ENCODE peak calls at places on chromosomes 12 and 14, in four cellular contexts. B, I, T and V are unnamed samples.

GRCh38 chr12:111789779-111790178 is 23.0 kb downstream of the ALDH2 start:
- DNase-seq in B (no peak), T (no peak), I (no peak), V (no peak)

GRCh38 chr14:101972126-101972785 is 7.9 kb downstream of the DYNC1H1 start:
- DNase-seq in T (no peak), I (peak; percentile 48), B (no peak), V (peak; percentile 90)

GRCh38 chr14:35401853-35402252 is 2.7 kb downstream of the NFKBIA start:
- DNase-seq in B (no peak), T (no peak), I (no peak), V (no peak)

GRCh38 chr12:114746297-114747074 is 62.5 kb upstream of the TBX3 start:
- DNase-seq in T (no peak), B (no peak), I (no peak), V (no peak)

GRCh38 chr12:1618489-1618888 is 10.5 kb upstream of the WNT5B start:
- DNase-seq in T (no peak), I (no peak), B (no peak), V (no peak)

GRCh38 chr12:1201886-1202285 is 210.9 kb downstream of the ERC1 start:
- DNase-seq in T (no peak), B (no peak), I (no peak), V (no peak)

GRCh38 chr12:17062296-17063061 is 456.5 kb upstream of the LMO3 start:
- DNase-seq in T (no peak), B (no peak), I (no peak), V (no peak)

GRCh38 chr14:104821971-104822608 is 21.2 kb downstream of the ZBTB42 start:
- DNase-seq in I (peak; percentile 0), T (no peak), B (no peak), V (no peak)

GRCh38 chr12:31005944-31006361 is 67.7 kb upstream of the DDX11 start:
- DNase-seq in B (no peak), T (no peak), I (no peak), V (no peak)

GRCh38 chr14:87133073-87133815 is 859.7 kb downstream of the GALC start:
- DNase-seq in I (no peak), T (no peak), B (no peak), V (no peak)

GRCh38 chr12:104942075-104942474 is 16.0 kb downstream of the SLC41A2 start:
- DNase-seq in I (no peak), T (no peak), B (no peak), V (no peak)

GRCh38 chr12:119202121-119202527 is 23.4 kb downstream of the HSPB8 start:
- DNase-seq in I (no peak), T (no peak), B (no peak), V (no peak)

GRCh38 chr12:57166971-57167371 is 19.6 kb upstream of the LRP1-AS start:
- DNase-seq in B (no peak), T (no peak), I (peak; percentile 45), V (no peak)

GRCh38 chr12:114952573-114953196 is 268.7 kb upstream of the TBX3 start:
- DNase-seq in T (no peak), B (no peak), I (no peak), V (no peak)

GRCh38 chr14:51473351-51473750 is 178.4 kb upstream of the FRMD6 start:
- DNase-seq in T (no peak), B (no peak), I (no peak), V (no peak)

GRCh38 chr14:51472881-51473280 is 178.8 kb upstream of the FRMD6 start:
- DNase-seq in T (no peak), B (no peak), I (no peak), V (no peak)

GRCh38 chr14:51478241-51478640 is 173.5 kb upstream of the FRMD6 start:
- DNase-seq in I (no peak), T (no peak), B (no peak), V (no peak)

GRCh38 chr14:51474854-51475253 is 176.9 kb upstream of the FRMD6 start:
- DNase-seq in T (no peak), B (no peak), I (no peak), V (no peak)

GRCh38 chr14:51473808-51474207 is 177.9 kb upstream of the FRMD6 start:
- DNase-seq in T (no peak), I (no peak), B (no peak), V (no peak)
- TF ChIP-seq ATF2 in T (no peak), I (no peak), B (no peak), V (no peak)

GRCh38 chr12:125651625-125652024 is 586.4 kb downstream of the AACS start:
- DNase-seq in B (no peak), I (no peak), T (no peak), V (no peak)
- TF ChIP-seq KDM1A in B (no peak), I (no peak), T (no peak), V (no peak)

GRCh38 chr12:88703790-88704189 is 123.5 kb upstream of the KITLG start:
- DNase-seq in I (no peak), T (no peak), B (no peak), V (no peak)
- TF ChIP-seq ATF2 in I (no peak), T (no peak), B (no peak), V (no peak)

GRCh38 chr14:58826845-58827686 is 189.3 kb downstream of the DACT1 start:
- DNase-seq in T (no peak), B (no peak), I (peak; percentile 8), V (no peak)

GRCh38 chr14:58828298-58828697 is 190.5 kb downstream of the DACT1 start:
- DNase-seq in I (no peak), B (no peak), T (no peak), V (no peak)

GRCh38 chr14:58832010-58832409 is 194.2 kb downstream of the DACT1 start:
- DNase-seq in T (no peak), B (no peak), I (no peak), V (no peak)

GRCh38 chr14:58830121-58830520 is 192.4 kb downstream of the DACT1 start:
- DNase-seq in B (no peak), I (no peak), T (no peak), V (no peak)

GRCh38 chr14:58829594-58829993 is 191.8 kb downstream of the DACT1 start:
- DNase-seq in T (no peak), I (no peak), B (no peak), V (peak; percentile 49)
- TF ChIP-seq KDM1A in T (no peak), I (no peak), B (no peak), V (no peak)

DNA sequence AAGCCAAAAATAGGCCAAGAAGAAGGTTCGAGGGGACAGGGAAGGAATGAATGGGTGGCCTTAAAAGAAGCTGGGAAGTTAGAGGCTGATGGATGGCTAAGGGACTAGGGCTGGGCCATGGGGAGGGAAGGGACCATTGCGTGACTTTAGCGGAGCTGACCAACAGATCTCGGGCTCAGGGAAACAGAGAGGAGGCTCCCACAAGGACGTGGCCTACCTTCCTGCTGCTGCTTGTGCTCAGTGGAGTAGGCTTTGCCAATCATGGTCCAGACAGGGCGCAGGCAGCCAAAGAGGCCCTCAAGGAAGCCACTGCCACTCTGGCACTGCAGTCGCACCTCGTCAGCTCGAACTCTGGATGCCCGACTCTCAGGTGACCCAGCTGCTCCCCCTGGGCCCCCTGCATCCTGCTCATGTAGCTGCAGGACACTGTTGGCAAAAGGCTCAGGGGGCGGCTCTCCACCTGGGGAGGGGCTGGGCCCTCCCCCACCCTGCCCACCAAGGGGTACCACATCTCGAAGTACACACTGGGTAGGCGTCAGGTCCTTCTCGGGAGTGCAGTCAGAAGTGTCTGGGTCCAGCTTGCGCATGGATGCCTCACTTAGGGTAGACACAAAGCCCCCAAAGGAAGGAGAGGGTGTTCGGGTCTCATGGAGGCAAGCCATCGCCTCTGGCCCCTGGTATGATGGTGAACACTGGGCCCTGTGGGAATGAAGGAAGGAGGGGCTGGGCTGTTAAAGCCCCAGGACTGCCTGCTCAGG is 12.3 kb downstream of the MAP3K12 start:
- DNase-seq in B (no peak), I (no peak), T (no peak), V (no peak)
- TF ChIP-seq ATF2 in B (no peak), I (no peak), T (no peak), V (no peak)

GRCh38 chr14:69913686-69914085 is 34.5 kb downstream of the SMOC1 start:
- DNase-seq in T (no peak), B (no peak), I (no peak), V (no peak)

GRCh38 chr14:69916396-69916795 is 37.2 kb downstream of the SMOC1 start:
- DNase-seq in I (no peak), T (no peak), B (no peak), V (no peak)

GRCh38 chr14:69906201-69906600 is 27.0 kb downstream of the SMOC1 start:
- DNase-seq in I (no peak), B (no peak), T (no peak), V (no peak)

GRCh38 chr14:69909831-69910550 is 30.8 kb downstream of the SMOC1 start:
- DNase-seq in I (no peak), B (no peak), T (no peak), V (no peak)

DNA sequence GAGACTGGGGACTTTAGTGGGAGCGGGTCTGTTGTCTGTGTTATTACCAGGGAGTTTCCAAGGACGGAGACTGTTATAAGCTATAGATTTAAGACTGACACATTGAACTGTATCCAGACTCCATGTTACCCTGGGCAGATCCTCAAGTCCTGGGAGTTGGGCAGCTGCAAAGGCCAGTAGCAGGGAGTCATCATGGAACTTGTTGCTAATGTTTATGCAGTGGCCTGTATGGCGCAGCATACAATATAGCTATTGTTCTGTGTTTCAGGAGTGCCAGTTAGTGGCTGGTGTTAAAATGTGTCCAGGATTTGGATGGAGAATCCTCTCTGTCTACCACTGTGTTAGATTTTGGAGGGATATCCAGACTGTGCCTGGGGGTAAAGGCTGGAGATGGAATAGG is 31.7 kb downstream of the SMOC1 start:
- DNase-seq in T (no peak), B (no peak), I (no peak), V (no peak)
- TF ChIP-seq KDM1A in T (no peak), B (no peak), I (no peak), V (no peak)